ENCODE peak calls at places on chromosomes 1 and 21, in nine cellular contexts. J is IMR-90, B is transverse colon, Q is heart right ventricle, V is lower leg skin, G is sigmoid colon, S is HFF-Myc, K is left ventricle myocardium inferior, L is choroid plexus epithelial cell. E is an unnamed sample.

GRCh38 chr1:185626344-185626743 is 107.8 kb upstream of the HMCN1 start:
- DNase-seq in S (no peak), K (no peak), L (no peak), Q (no peak), V (no peak), G (no peak), B (no peak), J (no peak), E (no peak)

GRCh38 chr1:94795321-94795899 is 24.7 kb upstream of the SLC44A3 start:
- DNase-seq in B (no peak), S (no peak), G (no peak), L (no peak), V (no peak), K (no peak), Q (no peak), J (no peak), E (no peak)

GRCh38 chr1:189627427-189627826 is 850.2 kb downstream of the BRINP3 start:
- DNase-seq in Q (no peak), B (no peak), S (no peak), G (no peak), V (no peak), J (no peak), K (no peak), L (peak; percentile 4), E (no peak)

GRCh38 chr1:186783193-186783592 is 45.6 kb upstream of the PLA2G4A start:
- DNase-seq in V (no peak), L (peak; percentile 39), J (no peak), Q (no peak), G (no peak), S (no peak), B (no peak), K (no peak), E (no peak)

GRCh38 chr1:96388421-96389310 is 332.9 kb upstream of the PTBP2 start:
- DNase-seq in Q (no peak), S (peak; percentile 25), L (peak; percentile 79), V (no peak), G (no peak), K (no peak), J (peak; percentile 87), B (no peak), E (no peak)

GRCh38 chr1:111513410-111514020 is 10.1 kb upstream of the ADORA3 start:
- DNase-seq in S (no peak), Q (no peak), L (no peak), K (peak; percentile 20), J (no peak), B (no peak), G (peak; percentile 77), V (no peak), E (peak; percentile 47)

GRCh38 chr1:86317926-86318325 is 78.2 kb downstream of the ODF2L start:
- DNase-seq in L (no peak), J (no peak), S (no peak), K (no peak), V (no peak), G (no peak), B (no peak), Q (no peak), E (no peak)

GRCh38 chr1:36628804-36629203 is 146.1 kb upstream of the CSF3R start:
- DNase-seq in J (no peak), B (no peak), L (no peak), V (no peak), K (no peak), Q (no peak), G (no peak), S (no peak), E (no peak)

GRCh38 chr1:214506972-214507431 is 44.4 kb downstream of the PTPN14 start:
- DNase-seq in S (no peak), Q (no peak), B (peak; percentile 58), K (no peak), J (no peak), G (no peak), L (no peak), V (no peak), E (no peak)

GRCh38 chr1:113190078-113190477 is 117.1 kb downstream of the LRIG2 start:
- DNase-seq in B (no peak), S (no peak), K (no peak), G (no peak), Q (no peak), J (no peak), V (no peak), L (no peak), E (no peak)

GRCh38 chr21:36654341-36654740 is 44.6 kb upstream of the SIM2 start:
- DNase-seq in S (no peak), V (no peak), J (no peak), Q (no peak), B (no peak), K (no peak), L (no peak), G (no peak), E (peak; percentile 70)

GRCh38 chr1:248926401-248927182 is 20.6 kb downstream of the PGBD2 start:
- DNase-seq in J (peak; percentile 73), S (no peak), B (no peak), Q (no peak), G (no peak), K (no peak), V (no peak), L (peak; percentile 53), E (no peak)

DNA sequence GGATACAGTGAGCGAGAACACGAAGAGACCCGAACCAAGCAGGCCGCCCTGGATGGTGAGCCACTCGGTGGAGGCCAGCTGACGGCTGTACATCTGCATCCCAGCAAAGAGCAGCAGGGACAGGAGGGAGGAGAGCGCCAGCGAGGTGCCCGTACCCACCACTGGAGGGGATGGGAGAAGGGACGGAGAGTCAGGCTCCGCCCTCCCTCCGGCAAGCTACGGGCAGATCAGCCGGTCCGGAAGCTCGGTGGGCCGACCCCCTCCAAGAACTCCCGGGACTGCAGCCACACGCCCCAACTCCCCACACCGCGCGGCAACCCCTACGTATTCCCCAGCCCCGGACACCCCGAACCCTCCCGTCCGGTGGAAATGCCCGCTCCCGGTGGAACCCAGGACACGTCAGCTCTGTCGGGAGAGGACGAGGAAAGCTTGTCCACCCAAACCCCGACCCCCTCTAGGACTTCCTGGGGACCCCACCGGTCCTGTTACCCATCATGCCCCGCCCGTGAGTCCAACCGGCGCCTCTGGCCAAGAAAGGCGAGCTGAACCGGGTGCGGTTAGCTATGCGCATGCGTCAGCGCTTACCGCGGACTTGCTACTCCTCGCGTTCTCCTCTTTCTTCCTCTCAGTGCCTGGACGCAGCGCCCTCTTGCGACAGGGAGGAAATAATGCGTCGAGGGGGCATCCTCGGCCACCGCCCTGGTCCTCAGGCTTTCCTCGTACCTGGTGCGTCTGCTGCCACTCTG is at the start of gene KRTCAP2:
- DNase-seq in V (peak; percentile 99), L (peak; percentile 98), B (peak; percentile 96), J (peak; percentile 95), G (peak; percentile 98), Q (peak; percentile 96), S (peak; percentile 90), K (peak; percentile 94), E (peak; percentile 96)
- H3K4me3 ChIP-seq in V (peak within 1 kb of the TSS; percentile 71), L (peak within 1 kb of the TSS; percentile 97), B (peak within 1 kb of the TSS; percentile 52), J (peak within 1 kb of the TSS; percentile 81), G (peak within 1 kb of the TSS; percentile 50), Q (peak within 1 kb of the TSS; percentile 92), S (peak within 1 kb of the TSS; percentile 91), K (peak within 1 kb of the TSS; percentile 93), E (peak within 1 kb of the TSS; percentile 78)

DNA sequence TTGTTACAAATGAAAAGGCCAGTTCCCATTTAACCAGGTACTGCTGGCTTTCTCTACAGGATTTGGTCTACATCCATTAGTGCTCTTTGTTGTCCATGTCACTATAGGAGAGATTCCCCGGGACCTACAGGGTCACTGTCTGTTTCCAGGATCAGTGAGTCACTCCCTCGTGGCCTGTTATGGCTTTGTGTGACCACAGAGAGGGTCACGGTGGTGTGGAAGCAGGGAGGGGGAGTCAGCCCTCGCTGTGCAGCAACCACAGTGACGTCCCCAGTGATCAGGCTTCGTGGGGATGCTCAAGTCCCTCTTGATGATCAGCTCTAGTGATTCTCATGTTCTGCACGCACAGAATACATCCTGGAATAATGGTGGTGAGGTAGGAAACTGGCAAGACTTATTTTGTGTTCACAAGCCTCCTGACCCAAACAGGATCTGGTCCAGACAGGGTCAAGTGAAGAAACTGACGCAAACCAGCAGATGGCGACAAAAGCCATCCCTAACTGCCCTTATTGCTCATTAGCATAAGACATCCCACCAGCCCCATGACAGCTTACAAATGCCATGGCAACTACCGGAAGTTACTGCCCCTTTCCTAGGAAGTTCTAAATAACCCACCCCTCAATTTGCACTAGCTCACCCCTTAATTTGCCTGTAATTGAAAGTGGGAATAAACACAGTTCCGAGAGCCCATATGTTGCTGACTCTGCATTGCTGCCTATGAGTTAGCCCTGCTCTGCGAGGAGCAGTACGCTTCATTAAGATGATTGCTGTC is 98.5 kb downstream of the DISC1 start:
- DNase-seq in S (peak; percentile 27), L (peak; percentile 82), V (no peak), B (no peak), K (no peak), J (peak; percentile 36), G (no peak), Q (no peak), E (no peak)
- TF ChIP-seq CTCF in S (peak; percentile 55), L (peak; percentile 75), V (no peak), B (no peak), K (peak; percentile 51), J (peak; percentile 38), G (no peak), Q (peak; percentile 33), E (peak; percentile 48)

GRCh38 chr1:202012544-202013478 is 2.4 kb downstream of the ELF3 start:
- DNase-seq in G (no peak), Q (no peak), B (peak; percentile 60), K (no peak), V (no peak), S (no peak), J (no peak), L (no peak), E (no peak)

GRCh38 chr1:202013601-202014000 is 3.2 kb downstream of the ELF3 start:
- DNase-seq in K (no peak), J (no peak), V (no peak), G (no peak), L (no peak), S (no peak), Q (no peak), B (peak; percentile 46), E (no peak)

GRCh38 chr1:202014060-202014459 is 3.7 kb downstream of the ELF3 start:
- DNase-seq in G (no peak), B (peak; percentile 32), Q (no peak), J (no peak), K (no peak), S (no peak), V (no peak), L (no peak), E (no peak)

GRCh38 chr1:202010042-202011015 is at the start of gene ELF3:
- DNase-seq in G (no peak), S (no peak), Q (no peak), V (peak; percentile 88), L (peak; percentile 20), K (no peak), J (no peak), B (peak; percentile 92), E (no peak)

DNA sequence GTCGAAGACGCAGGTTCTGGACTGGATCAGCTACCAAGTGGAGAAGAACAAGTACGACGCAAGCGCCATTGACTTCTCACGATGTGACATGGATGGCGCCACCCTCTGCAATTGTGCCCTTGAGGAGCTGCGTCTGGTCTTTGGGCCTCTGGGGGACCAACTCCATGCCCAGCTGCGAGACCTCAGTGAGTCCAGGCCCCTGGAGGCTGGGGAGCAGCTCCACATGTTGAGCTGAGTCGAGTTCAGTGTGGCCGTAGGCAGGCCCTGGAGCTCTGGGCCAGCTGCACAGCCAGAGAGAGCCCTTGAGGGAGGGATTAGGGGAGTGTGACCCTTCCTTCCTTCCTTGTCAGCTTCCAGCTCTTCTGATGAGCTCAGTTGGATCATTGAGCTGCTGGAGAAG is 1.6 kb downstream of the ELF3 start:
- DNase-seq in L (no peak), S (no peak), J (no peak), K (no peak), B (peak; percentile 38), Q (no peak), G (no peak), V (no peak), E (no peak)
- H3K4me3 ChIP-seq in L (no peak overlapping the region), S (no peak overlapping the region), J (no peak overlapping the region), K (no peak overlapping the region), B (peak overlapping the region; percentile 53), Q (no peak overlapping the region), G (no peak overlapping the region), V (no peak overlapping the region), E (no peak overlapping the region)

GRCh38 chr1:240831922-240832321 is 220.0 kb upstream of the GREM2 start:
- DNase-seq in L (peak; percentile 5), V (no peak), B (no peak), K (no peak), G (no peak), J (no peak), S (no peak), Q (no peak), E (no peak)
- TF ChIP-seq CTCF in L (no peak), V (no peak), B (no peak), K (no peak), G (no peak), J (peak; percentile 21), S (no peak), Q (no peak), E (peak; percentile 38)

E was measured in dorsolateral prefrontal cortex.